ENCODE peak calls at places on chromosomes 13 and 19, in ten cellular contexts. One of them, this sample, is unnamed.

GRCh38 chr13:87035538-87035937 is 635.6 kb upstream of the SLITRK5 start:
- DNase-seq in bronchial epithelial cell: no peak
- DNase-seq in GM20000: no peak
- DNase-seq in omental fat pad: no peak
- DNase-seq in glutamatergic neuron: no peak
- DNase-seq in colonic mucosa: no peak
- DNase-seq in nephron progenitor cell: no peak
- DNase-seq in adrenal gland: no peak
- DNase-seq in endothelial cell: no peak
- DNase-seq in type B pancreatic cell: no peak
- DNase-seq in this sample: no peak

GRCh38 chr19:57363734-57364181 is 407 bp downstream of the TRAPPC2B start:
- DNase-seq in colonic mucosa: no peak
- DNase-seq in type B pancreatic cell: no peak
- DNase-seq in omental fat pad: no peak
- DNase-seq in endothelial cell: peak; percentile 17
- DNase-seq in glutamatergic neuron: no peak
- DNase-seq in nephron progenitor cell: no peak
- DNase-seq in GM20000: peak; percentile 5
- DNase-seq in adrenal gland: peak; percentile 61
- DNase-seq in bronchial epithelial cell: no peak
- DNase-seq in this sample: peak; percentile 35

GRCh38 chr19:43425567-43426392 is 11.1 kb downstream of the TEX101 start:
- DNase-seq in endothelial cell: no peak
- DNase-seq in glutamatergic neuron: no peak
- DNase-seq in omental fat pad: no peak
- DNase-seq in type B pancreatic cell: no peak
- DNase-seq in colonic mucosa: peak; percentile 93
- DNase-seq in bronchial epithelial cell: peak; percentile 52
- DNase-seq in nephron progenitor cell: no peak
- DNase-seq in adrenal gland: no peak
- DNase-seq in GM20000: no peak
- DNase-seq in this sample: no peak

GRCh38 chr19:3672993-3673392 is 27.3 kb downstream of the PIP5K1C start:
- DNase-seq in omental fat pad: no peak
- DNase-seq in nephron progenitor cell: no peak
- DNase-seq in bronchial epithelial cell: no peak
- DNase-seq in colonic mucosa: no peak
- DNase-seq in GM20000: no peak
- DNase-seq in type B pancreatic cell: no peak
- DNase-seq in adrenal gland: no peak
- DNase-seq in endothelial cell: no peak
- DNase-seq in glutamatergic neuron: no peak
- DNase-seq in this sample: no peak

GRCh38 chr13:31835932-31836331 is 96.6 kb downstream of the RXFP2 start:
- DNase-seq in adrenal gland: no peak
- DNase-seq in type B pancreatic cell: no peak
- DNase-seq in glutamatergic neuron: no peak
- DNase-seq in GM20000: no peak
- DNase-seq in endothelial cell: no peak
- DNase-seq in omental fat pad: no peak
- DNase-seq in colonic mucosa: no peak
- DNase-seq in nephron progenitor cell: no peak
- DNase-seq in bronchial epithelial cell: peak; percentile 82
- DNase-seq in this sample: no peak

GRCh38 chr13:106385669-106386068 is 149.8 kb downstream of the EFNB2 start:
- DNase-seq in nephron progenitor cell: no peak
- DNase-seq in omental fat pad: no peak
- DNase-seq in glutamatergic neuron: no peak
- DNase-seq in endothelial cell: no peak
- DNase-seq in type B pancreatic cell: no peak
- DNase-seq in adrenal gland: no peak
- DNase-seq in bronchial epithelial cell: no peak
- DNase-seq in colonic mucosa: no peak
- DNase-seq in GM20000: no peak
- DNase-seq in this sample: no peak

GRCh38 chr19:48487944-48488343 is 18.8 kb downstream of the CYTH2 start:
- DNase-seq in adrenal gland: peak; percentile 94
- DNase-seq in type B pancreatic cell: no peak
- DNase-seq in nephron progenitor cell: no peak
- DNase-seq in endothelial cell: no peak
- DNase-seq in colonic mucosa: peak; percentile 80
- DNase-seq in bronchial epithelial cell: peak; percentile 92
- DNase-seq in GM20000: no peak
- DNase-seq in omental fat pad: peak; percentile 63
- DNase-seq in glutamatergic neuron: no peak
- DNase-seq in this sample: no peak

GRCh38 chr13:109385161-109385560 is 401.2 kb downstream of the IRS2 start:
- DNase-seq in type B pancreatic cell: no peak
- DNase-seq in nephron progenitor cell: no peak
- DNase-seq in GM20000: no peak
- DNase-seq in glutamatergic neuron: no peak
- DNase-seq in endothelial cell: no peak
- DNase-seq in colonic mucosa: no peak
- DNase-seq in adrenal gland: no peak
- DNase-seq in bronchial epithelial cell: no peak
- DNase-seq in omental fat pad: no peak
- DNase-seq in this sample: no peak

GRCh38 chr13:109979186-109979585 is 192.8 kb upstream of the IRS2 start:
- DNase-seq in bronchial epithelial cell: peak; percentile 84
- DNase-seq in type B pancreatic cell: no peak
- DNase-seq in colonic mucosa: no peak
- DNase-seq in omental fat pad: no peak
- DNase-seq in endothelial cell: no peak
- DNase-seq in adrenal gland: no peak
- DNase-seq in GM20000: no peak
- DNase-seq in glutamatergic neuron: no peak
- DNase-seq in nephron progenitor cell: no peak
- DNase-seq in this sample: no peak

GRCh38 chr13:114147803-114148520 is 15.5 kb upstream of the RASA3 start:
- DNase-seq in type B pancreatic cell: no peak
- DNase-seq in glutamatergic neuron: no peak
- DNase-seq in endothelial cell: no peak
- DNase-seq in nephron progenitor cell: no peak
- DNase-seq in bronchial epithelial cell: no peak
- DNase-seq in GM20000: no peak
- DNase-seq in colonic mucosa: no peak
- DNase-seq in omental fat pad: no peak
- DNase-seq in adrenal gland: no peak
- DNase-seq in this sample: no peak

GRCh38 chr13:98377635-98378378 is 199.1 kb downstream of the STK24 start:
- DNase-seq in type B pancreatic cell: no peak
- DNase-seq in glutamatergic neuron: no peak
- DNase-seq in nephron progenitor cell: no peak
- DNase-seq in GM20000: no peak
- DNase-seq in colonic mucosa: no peak
- DNase-seq in bronchial epithelial cell: peak; percentile 55
- DNase-seq in omental fat pad: no peak
- DNase-seq in endothelial cell: no peak
- DNase-seq in adrenal gland: no peak
- DNase-seq in this sample: no peak

GRCh38 chr19:11260996-11261395 is 1.3 kb downstream of the DOCK6 start:
- DNase-seq in bronchial epithelial cell: no peak
- DNase-seq in endothelial cell: no peak
- DNase-seq in GM20000: peak; percentile 13
- DNase-seq in nephron progenitor cell: no peak
- DNase-seq in adrenal gland: no peak
- DNase-seq in type B pancreatic cell: no peak
- DNase-seq in glutamatergic neuron: no peak
- DNase-seq in omental fat pad: no peak
- DNase-seq in colonic mucosa: no peak
- DNase-seq in this sample: no peak

GRCh38 chr13:35514166-35514565 is 37.7 kb upstream of the MAB21L1 start:
- DNase-seq in bronchial epithelial cell: no peak
- DNase-seq in endothelial cell: no peak
- DNase-seq in colonic mucosa: no peak
- DNase-seq in nephron progenitor cell: no peak
- DNase-seq in omental fat pad: no peak
- DNase-seq in glutamatergic neuron: no peak
- DNase-seq in type B pancreatic cell: no peak
- DNase-seq in adrenal gland: no peak
- DNase-seq in GM20000: no peak
- DNase-seq in this sample: no peak

GRCh38 chr13:85725433-85725832 is 73.8 kb downstream of the SLITRK6 start:
- DNase-seq in bronchial epithelial cell: peak; percentile 54
- DNase-seq in endothelial cell: no peak
- DNase-seq in omental fat pad: no peak
- DNase-seq in adrenal gland: no peak
- DNase-seq in colonic mucosa: no peak
- DNase-seq in type B pancreatic cell: no peak
- DNase-seq in nephron progenitor cell: no peak
- DNase-seq in glutamatergic neuron: no peak
- DNase-seq in GM20000: no peak
- DNase-seq in this sample: no peak

GRCh38 chr13:101949681-101950080 is 452.2 kb downstream of the FGF14 start:
- DNase-seq in omental fat pad: no peak
- DNase-seq in adrenal gland: no peak
- DNase-seq in nephron progenitor cell: no peak
- DNase-seq in GM20000: no peak
- DNase-seq in type B pancreatic cell: no peak
- DNase-seq in bronchial epithelial cell: no peak
- DNase-seq in colonic mucosa: no peak
- DNase-seq in glutamatergic neuron: no peak
- DNase-seq in endothelial cell: no peak
- DNase-seq in this sample: no peak

GRCh38 chr19:28465317-28466086 is 747.4 kb downstream of the UQCRFS1 start:
- DNase-seq in endothelial cell: no peak
- DNase-seq in colonic mucosa: no peak
- DNase-seq in GM20000: no peak
- DNase-seq in nephron progenitor cell: no peak
- DNase-seq in bronchial epithelial cell: peak; percentile 17
- DNase-seq in glutamatergic neuron: no peak
- DNase-seq in type B pancreatic cell: no peak
- DNase-seq in omental fat pad: no peak
- DNase-seq in adrenal gland: no peak
- DNase-seq in this sample: no peak

GRCh38 chr13:67950594-67950993 is 720.5 kb upstream of the PCDH9 start:
- DNase-seq in endothelial cell: no peak
- DNase-seq in nephron progenitor cell: no peak
- DNase-seq in bronchial epithelial cell: no peak
- DNase-seq in colonic mucosa: no peak
- DNase-seq in omental fat pad: no peak
- DNase-seq in adrenal gland: no peak
- DNase-seq in GM20000: no peak
- DNase-seq in glutamatergic neuron: no peak
- DNase-seq in type B pancreatic cell: no peak
- DNase-seq in this sample: no peak
- TF ChIP-seq CTCF in endothelial cell: no peak
- TF ChIP-seq CTCF in nephron progenitor cell: no peak
- TF ChIP-seq CTCF in bronchial epithelial cell: no peak
- TF ChIP-seq CTCF in colonic mucosa: no peak
- TF ChIP-seq CTCF in omental fat pad: no peak
- TF ChIP-seq CTCF in adrenal gland: no peak
- TF ChIP-seq CTCF in GM20000: no peak
- TF ChIP-seq CTCF in glutamatergic neuron: no peak
- TF ChIP-seq CTCF in type B pancreatic cell: no peak
- TF ChIP-seq CTCF in this sample: no peak

GRCh38 chr19:30228726-30229523 is 143.3 kb upstream of the ZNF536 start:
- DNase-seq in endothelial cell: peak; percentile 43
- DNase-seq in omental fat pad: no peak
- DNase-seq in adrenal gland: no peak
- DNase-seq in nephron progenitor cell: peak; percentile 49
- DNase-seq in type B pancreatic cell: no peak
- DNase-seq in colonic mucosa: no peak
- DNase-seq in bronchial epithelial cell: no peak
- DNase-seq in GM20000: no peak
- DNase-seq in glutamatergic neuron: peak; percentile 65
- DNase-seq in this sample: peak; percentile 41
- TF ChIP-seq CTCF in endothelial cell: no peak
- TF ChIP-seq CTCF in omental fat pad: no peak
- TF ChIP-seq CTCF in adrenal gland: no peak
- TF ChIP-seq CTCF in nephron progenitor cell: no peak
- TF ChIP-seq CTCF in type B pancreatic cell: no peak
- TF ChIP-seq CTCF in colonic mucosa: no peak
- TF ChIP-seq CTCF in bronchial epithelial cell: no peak
- TF ChIP-seq CTCF in GM20000: no peak
- TF ChIP-seq CTCF in glutamatergic neuron: no peak
- TF ChIP-seq CTCF in this sample: no peak

DNA sequence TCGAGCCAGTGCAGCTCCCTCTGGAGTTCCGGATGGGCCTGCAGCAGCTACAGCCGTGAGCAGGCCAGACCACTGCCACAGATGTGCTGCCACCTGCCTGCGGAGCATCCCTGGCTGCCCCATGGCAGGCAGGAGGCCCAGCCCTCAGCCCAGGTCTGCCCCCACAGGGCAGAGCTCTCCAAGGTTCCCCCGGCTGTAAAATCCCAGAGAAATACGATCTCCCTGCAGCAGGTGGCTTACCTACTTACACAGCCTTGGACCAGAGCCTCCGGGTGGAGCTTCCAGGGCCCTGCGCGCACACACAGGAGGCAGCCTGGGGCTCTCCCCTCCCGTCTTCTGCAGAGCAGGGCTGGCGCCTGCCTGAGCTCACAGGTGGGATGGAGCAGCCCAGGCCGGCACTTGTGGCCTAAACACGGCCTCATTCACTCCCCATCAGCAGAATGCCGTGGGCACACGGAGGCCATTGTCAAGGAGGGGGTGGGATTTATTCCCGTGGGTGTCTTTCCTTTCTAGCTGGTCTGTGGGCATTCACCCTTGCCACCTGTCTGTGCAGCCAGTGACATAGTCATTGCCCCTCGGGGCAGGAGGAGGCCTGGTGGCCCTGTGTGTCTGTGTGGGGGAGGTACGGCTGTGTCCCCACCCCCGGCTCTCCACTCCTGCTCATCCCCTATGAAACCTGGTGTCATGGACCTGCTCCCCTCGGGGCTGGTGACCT is 118.0 kb downstream of the KDM4B start:
- DNase-seq in endothelial cell: no peak
- DNase-seq in adrenal gland: no peak
- DNase-seq in colonic mucosa: no peak
- DNase-seq in omental fat pad: no peak
- DNase-seq in glutamatergic neuron: no peak
- DNase-seq in nephron progenitor cell: no peak
- DNase-seq in type B pancreatic cell: no peak
- DNase-seq in bronchial epithelial cell: no peak
- DNase-seq in GM20000: no peak
- DNase-seq in this sample: no peak
- TF ChIP-seq CTCF in endothelial cell: no peak
- TF ChIP-seq CTCF in adrenal gland: no peak
- TF ChIP-seq CTCF in colonic mucosa: no peak
- TF ChIP-seq CTCF in omental fat pad: no peak
- TF ChIP-seq CTCF in glutamatergic neuron: no peak
- TF ChIP-seq CTCF in nephron progenitor cell: no peak
- TF ChIP-seq CTCF in type B pancreatic cell: no peak
- TF ChIP-seq CTCF in bronchial epithelial cell: no peak
- TF ChIP-seq CTCF in GM20000: no peak
- TF ChIP-seq CTCF in this sample: no peak

DNA sequence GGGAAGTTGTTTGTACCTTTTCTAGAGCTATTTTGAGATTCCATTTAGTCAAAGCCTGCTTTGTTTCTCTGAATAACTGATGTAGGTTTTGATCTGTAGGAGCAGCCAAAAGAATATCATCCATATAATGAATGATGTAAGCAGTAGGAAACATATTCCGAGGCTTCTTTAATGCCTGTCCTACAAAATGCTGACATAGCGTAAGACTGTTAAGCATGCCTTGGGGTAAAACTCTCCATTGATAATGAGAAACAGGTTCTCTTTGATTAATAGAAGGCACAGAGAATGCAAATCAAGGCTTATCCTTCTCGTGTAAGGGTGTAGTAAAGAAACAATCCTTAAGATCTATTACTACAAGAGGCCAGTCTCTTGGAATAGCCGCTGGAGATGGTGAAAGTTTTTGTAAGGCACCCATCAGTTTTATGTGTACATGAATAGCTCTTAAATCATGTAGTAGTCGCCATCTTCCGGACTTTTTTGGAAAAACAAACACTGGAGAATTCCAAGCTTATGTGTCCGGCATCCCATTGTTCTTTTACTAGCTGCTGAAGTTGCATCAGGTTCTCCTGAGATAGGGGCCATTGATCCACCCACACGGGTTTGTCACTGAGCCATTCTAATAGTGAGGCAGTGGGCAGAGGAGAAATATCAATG is 13.5 kb downstream of the FPR3 start:
- DNase-seq in adrenal gland: no peak
- DNase-seq in omental fat pad: no peak
- DNase-seq in glutamatergic neuron: no peak
- DNase-seq in bronchial epithelial cell: peak; percentile 4
- DNase-seq in colonic mucosa: no peak
- DNase-seq in nephron progenitor cell: no peak
- DNase-seq in type B pancreatic cell: no peak
- DNase-seq in endothelial cell: no peak
- DNase-seq in GM20000: no peak
- DNase-seq in this sample: no peak
- TF ChIP-seq CTCF in adrenal gland: peak; percentile 14
- TF ChIP-seq CTCF in omental fat pad: no peak
- TF ChIP-seq CTCF in glutamatergic neuron: no peak
- TF ChIP-seq CTCF in bronchial epithelial cell: no peak
- TF ChIP-seq CTCF in colonic mucosa: no peak
- TF ChIP-seq CTCF in nephron progenitor cell: no peak
- TF ChIP-seq CTCF in type B pancreatic cell: no peak
- TF ChIP-seq CTCF in endothelial cell: no peak
- TF ChIP-seq CTCF in GM20000: no peak
- TF ChIP-seq CTCF in this sample: no peak

This sample was measured in GM13976.